ENCODE peak calls at places on chromosomes 12 and 14, in four cellular contexts. X is cardiac muscle cell, Q is aorta, T is tibial artery. U is an unnamed sample.

GRCh38 chr12:68641138-68641537 is 30.4 kb downstream of the RAP1B start:
- DNase-seq in X (no peak), Q (no peak), T (no peak), U (no peak)

GRCh38 chr12:67517181-67517887 is 131.2 kb upstream of the DYRK2 start:
- DNase-seq in X (no peak), Q (peak; percentile 54), T (peak; percentile 65), U (no peak)

GRCh38 chr14:75081835-75082234 is 12.4 kb downstream of the ZC2HC1C start:
- DNase-seq in X (no peak), Q (no peak), T (no peak), U (no peak)

GRCh38 chr12:16509411-16509810 is 96.6 kb downstream of the LMO3 start:
- DNase-seq in X (no peak), Q (no peak), T (no peak), U (no peak)

GRCh38 chr14:94839346-94839745 is 69.4 kb upstream of the GSC start:
- DNase-seq in X (no peak), Q (no peak), T (no peak), U (no peak)

GRCh38 chr12:54378791-54379400 is 5.6 kb downstream of the ZNF385A start:
- DNase-seq in X (peak; percentile 76), Q (no peak), T (no peak), U (peak; percentile 72)

GRCh38 chr12:112191840-112192321 is 66.5 kb downstream of the TRAFD1 start:
- DNase-seq in X (no peak), Q (no peak), T (no peak), U (no peak)

GRCh38 chr12:88816201-88816600 is 235.9 kb upstream of the KITLG start:
- DNase-seq in X (no peak), Q (no peak), T (no peak), U (no peak)

GRCh38 chr14:23005451-23005850 is 4.5 kb downstream of the C14orf93 start:
- DNase-seq in X (no peak), Q (no peak), T (no peak), U (no peak)

GRCh38 chr14:45198551-45198950 is 54.5 kb downstream of the MIS18BP1 start:
- DNase-seq in X (no peak), Q (no peak), T (no peak), U (no peak)

GRCh38 chr14:85319998-85320397 is 209.9 kb upstream of the FLRT2 start:
- DNase-seq in X (no peak), Q (no peak), T (no peak), U (no peak)

GRCh38 chr12:105319691-105320209 is 10.7 kb upstream of the C12orf75 start:
- DNase-seq in X (no peak), Q (no peak), T (no peak), U (no peak)

DNA sequence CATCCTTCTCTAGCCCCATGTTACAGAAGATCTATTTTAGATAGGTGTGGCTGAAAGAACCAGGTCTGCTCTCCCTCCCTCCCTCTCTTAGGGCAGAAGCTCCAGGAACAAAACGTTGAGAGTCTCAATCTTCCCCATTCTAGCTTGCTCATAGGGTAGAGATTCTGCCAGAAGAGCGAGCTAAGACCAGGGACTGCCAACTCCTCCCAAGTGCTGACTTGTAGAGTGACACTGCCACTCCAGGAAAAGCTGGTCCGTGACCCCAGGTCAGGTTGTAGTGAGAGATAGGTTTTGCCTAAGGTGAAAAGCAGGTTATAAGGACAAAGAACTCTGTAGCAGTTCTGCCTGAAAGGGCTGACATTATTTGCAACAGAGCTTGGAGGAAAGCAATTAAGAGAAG is 73.4 kb downstream of the INSM2 start:
- DNase-seq in X (peak; percentile 15), Q (no peak), T (no peak), U (no peak)
- H3K27ac ChIP-seq in X (peak overlapping the region; percentile 71), Q (no peak overlapping the region), T (no peak overlapping the region), U (no peak overlapping the region)

GRCh38 chr12:34400423-34400881 is 378.2 kb downstream of the ALG10 start:
- DNase-seq in X (no peak), Q (peak; percentile 9), T (peak; percentile 49), U (peak; percentile 42)

GRCh38 chr12:34399631-34400422 is 377.5 kb downstream of the ALG10 start:
- DNase-seq in X (no peak), Q (peak; percentile 28), T (peak; percentile 34), U (peak; percentile 31)

GRCh38 chr12:34397591-34398365 is 375.5 kb downstream of the ALG10 start:
- DNase-seq in X (no peak), Q (peak; percentile 39), T (peak; percentile 49), U (peak; percentile 31)

GRCh38 chr12:34398366-34398705 is 376.0 kb downstream of the ALG10 start:
- DNase-seq in X (no peak), Q (peak; percentile 19), T (peak; percentile 49), U (peak; percentile 20)

GRCh38 chr12:34398706-34399630 is 376.7 kb downstream of the ALG10 start:
- DNase-seq in X (no peak), Q (peak; percentile 32), T (peak; percentile 57), U (peak; percentile 27)
- H3K9me3 ChIP-seq in X (no peaks in the 10 kb centered on the region), Q (peaks cover 3% of the 10 kb centered on the region), T (peaks cover 15% of the 10 kb centered on the region), U (no peaks in the 10 kb centered on the region)

GRCh38 chr12:65526311-65526710 is 247.8 kb downstream of the MSRB3 start:
- DNase-seq in X (no peak), Q (no peak), T (no peak), U (no peak)
- H3K27ac ChIP-seq in X (no peak overlapping the region), Q (no peak overlapping the region), T (no peak overlapping the region), U (no peak overlapping the region)

GRCh38 chr12:34208331-34209258 is 186.3 kb downstream of the ALG10 start:
- DNase-seq in X (no peak), Q (no peak), T (no peak), U (no peak)
- H3K9me3 ChIP-seq in X (no peaks in the 10 kb centered on the region), Q (no peaks in the 10 kb centered on the region), T (no peaks in the 10 kb centered on the region), U (no peaks in the 10 kb centered on the region)

DNA sequence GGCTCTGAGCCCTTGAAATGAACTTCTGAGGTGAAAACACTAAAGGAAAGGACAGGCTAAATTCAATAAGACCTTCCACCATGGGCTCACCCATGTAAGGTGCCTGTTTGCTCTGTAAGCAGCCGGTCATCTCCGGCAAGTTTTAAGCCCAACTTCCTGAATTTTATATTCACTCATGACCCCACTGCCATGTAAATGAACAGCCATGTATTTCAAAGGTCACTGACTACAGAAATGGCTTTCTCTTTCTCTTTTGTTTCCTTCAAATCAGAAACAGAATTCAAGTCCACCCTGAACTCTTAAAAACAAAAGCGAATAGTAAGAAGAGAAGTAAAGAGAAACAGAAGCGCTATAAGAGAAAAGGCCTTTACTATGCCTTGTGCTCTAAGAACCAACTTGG is 61.7 kb upstream of the OVCH1 start:
- DNase-seq in X (no peak), Q (no peak), T (no peak), U (no peak)
- H3K27ac ChIP-seq in X (peak overlapping the region; percentile 31), Q (no peak overlapping the region), T (peak overlapping the region; percentile 9), U (no peak overlapping the region)

DNA sequence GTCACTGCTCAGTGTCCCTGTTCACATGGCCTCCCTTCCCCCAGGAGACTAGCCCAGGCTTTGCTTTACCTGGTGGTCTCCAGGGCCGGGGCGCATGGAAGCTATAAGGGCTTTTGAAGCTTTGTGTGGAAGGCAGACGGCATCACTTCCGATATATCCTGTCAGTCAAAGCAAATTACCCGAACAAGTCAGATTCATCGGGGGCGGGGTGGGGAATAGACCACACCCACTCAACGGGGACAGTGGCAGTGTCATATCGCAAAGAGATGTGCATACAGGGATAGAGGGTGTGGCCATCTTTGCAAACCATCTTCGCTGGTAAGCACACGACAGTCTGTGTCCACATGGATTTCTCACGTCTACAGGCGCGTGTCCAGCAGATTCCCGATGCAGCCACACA is 127.3 kb downstream of the GLT1D1 start:
- DNase-seq in X (no peak), Q (no peak), T (no peak), U (no peak)
- H3K9me3 ChIP-seq in X (no peaks in the 10 kb centered on the region), Q (no peaks in the 10 kb centered on the region), T (no peaks in the 10 kb centered on the region), U (no peaks in the 10 kb centered on the region)

GRCh38 chr14:103401223-103402214 is 16.3 kb downstream of the MARK3 start:
- DNase-seq in X (peak; percentile 49), Q (no peak), T (no peak), U (no peak)

GRCh38 chr14:103398427-103399195 is 13.4 kb downstream of the MARK3 start:
- DNase-seq in X (no peak), Q (no peak), T (no peak), U (no peak)

GRCh38 chr14:103402700-103403099 is 17.5 kb downstream of the MARK3 start:
- DNase-seq in X (peak; percentile 47), Q (no peak), T (no peak), U (no peak)

GRCh38 chr14:103404032-103404918 is 19.1 kb downstream of the MARK3 start:
- DNase-seq in X (no peak), Q (no peak), T (no peak), U (no peak)

GRCh38 chr14:103400537-103400936 is 15.3 kb downstream of the MARK3 start:
- DNase-seq in X (no peak), Q (no peak), T (no peak), U (no peak)
- H3K27ac ChIP-seq in X (peak overlapping the region; percentile 50), Q (no peak overlapping the region), T (no peak overlapping the region), U (no peak overlapping the region)

DNA sequence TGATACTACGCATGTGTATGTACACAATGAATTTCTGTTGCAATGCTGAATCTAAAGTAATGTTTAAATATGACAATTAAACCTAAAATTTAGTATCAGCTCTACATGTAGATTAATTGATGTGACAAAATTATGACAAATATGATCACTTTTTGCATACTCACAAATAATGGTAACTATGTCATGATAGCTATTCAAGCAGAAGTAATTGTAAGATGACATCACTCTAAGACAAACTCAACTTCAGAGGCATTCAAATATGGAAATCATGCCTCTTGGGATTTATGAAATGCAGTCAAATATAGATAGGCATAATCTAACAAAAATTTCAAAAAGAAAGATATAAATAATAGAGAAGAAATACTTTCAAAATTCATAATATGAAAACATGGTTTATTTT is 571.7 kb upstream of the LRFN5 start:
- DNase-seq in X (no peak), Q (no peak), T (no peak), U (no peak)
- H3K9me3 ChIP-seq in X (no peaks in the 10 kb centered on the region), Q (no peaks in the 10 kb centered on the region), T (no peaks in the 10 kb centered on the region), U (no peaks in the 10 kb centered on the region)